ENCODE peak calls at places on chromosomes 16 and 17, in four cellular contexts. One of them, this sample, is unnamed.

GRCh38 chr17:76273923-76274558 is 8.9 kb downstream of the UBALD2 start:
- DNase-seq in H1: no peak
- DNase-seq in GM12878: no peak
- DNase-seq in K562: no peak
- DNase-seq in this sample: no peak

GRCh38 chr17:18257268-18257681 is 1.3 kb downstream of the FLII start:
- DNase-seq in K562: no peak
- DNase-seq in GM12878: no peak
- DNase-seq in H1: no peak
- DNase-seq in this sample: peak; percentile 26

GRCh38 chr16:66412182-66412581 is 14.9 kb upstream of the BEAN1 start:
- DNase-seq in K562: no peak
- DNase-seq in H1: no peak
- DNase-seq in GM12878: no peak
- DNase-seq in this sample: no peak

GRCh38 chr17:77496831-77497577 is 356.2 kb downstream of the SEC14L1 start:
- DNase-seq in H1: no peak
- DNase-seq in GM12878: no peak
- DNase-seq in K562: no peak
- DNase-seq in this sample: no peak

GRCh38 chr17:53628011-53628410 is 194.7 kb upstream of the KIF2B start:
- DNase-seq in K562: no peak
- DNase-seq in H1: no peak
- DNase-seq in GM12878: no peak
- DNase-seq in this sample: no peak

GRCh38 chr17:57861000-57861736 is 11.3 kb upstream of the MRPS23 start:
- DNase-seq in GM12878: no peak
- DNase-seq in K562: peak; percentile 64
- DNase-seq in H1: no peak
- DNase-seq in this sample: peak; percentile 94

GRCh38 chr17:48389903-48390302 is 40.1 kb downstream of the SKAP1 start:
- DNase-seq in GM12878: no peak
- DNase-seq in H1: no peak
- DNase-seq in K562: no peak
- DNase-seq in this sample: no peak

GRCh38 chr16:14957576-14958322 is 17.1 kb upstream of the PDXDC1 start:
- DNase-seq in K562: no peak
- DNase-seq in GM12878: no peak
- DNase-seq in H1: no peak
- DNase-seq in this sample: no peak

GRCh38 chr17:416293-417206 is 63.9 kb upstream of the RPH3AL start:
- DNase-seq in H1: no peak
- DNase-seq in GM12878: peak; percentile 85
- DNase-seq in K562: no peak
- DNase-seq in this sample: no peak

GRCh38 chr17:7862692-7863437 is 5.1 kb downstream of the CYB5D1 start:
- DNase-seq in GM12878: no peak
- DNase-seq in H1: no peak
- DNase-seq in K562: peak; percentile 30
- DNase-seq in this sample: peak; percentile 91

GRCh38 chr17:74253036-74253435 is 21.0 kb upstream of the DNAI2 start:
- DNase-seq in GM12878: no peak
- DNase-seq in K562: no peak
- DNase-seq in H1: no peak
- DNase-seq in this sample: no peak

GRCh38 chr17:28957277-28957991 is 6.1 kb upstream of the PHF12 start:
- DNase-seq in GM12878: no peak
- DNase-seq in K562: no peak
- DNase-seq in H1: no peak
- DNase-seq in this sample: no peak

GRCh38 chr16:75648265-75649076 is 898 bp downstream of the TERF2IP start:
- DNase-seq in GM12878: no peak
- DNase-seq in K562: peak; percentile 76
- DNase-seq in H1: no peak
- DNase-seq in this sample: peak; percentile 63

GRCh38 chr16:11258553-11259287 is 2.7 kb upstream of the SOCS1 start:
- DNase-seq in GM12878: peak; percentile 68
- DNase-seq in H1: no peak
- DNase-seq in K562: no peak
- DNase-seq in this sample: peak; percentile 65

GRCh38 chr17:79748296-79749099 is 17.8 kb downstream of the ENPP7 start:
- DNase-seq in H1: no peak
- DNase-seq in GM12878: no peak
- DNase-seq in K562: no peak
- DNase-seq in this sample: no peak
- H3K27me3 ChIP-seq in H1: peaks cover 42% of the 10 kb centered on the region
- H3K27me3 ChIP-seq in GM12878: peaks cover 4% of the 10 kb centered on the region
- H3K27me3 ChIP-seq in K562: no peaks in the 10 kb centered on the region
- H3K27me3 ChIP-seq in this sample: peaks cover 9% of the 10 kb centered on the region

GRCh38 chr16:28494141-28494851 is at the start of gene APOBR:
- DNase-seq in H1: no peak
- DNase-seq in K562: peak; percentile 71
- DNase-seq in GM12878: peak; percentile 83
- DNase-seq in this sample: no peak
- TF ChIP-seq USF2 in H1: no peak
- TF ChIP-seq USF2 in K562: no peak
- TF ChIP-seq USF2 in GM12878: no peak
- TF ChIP-seq USF2 in this sample: no peak

DNA sequence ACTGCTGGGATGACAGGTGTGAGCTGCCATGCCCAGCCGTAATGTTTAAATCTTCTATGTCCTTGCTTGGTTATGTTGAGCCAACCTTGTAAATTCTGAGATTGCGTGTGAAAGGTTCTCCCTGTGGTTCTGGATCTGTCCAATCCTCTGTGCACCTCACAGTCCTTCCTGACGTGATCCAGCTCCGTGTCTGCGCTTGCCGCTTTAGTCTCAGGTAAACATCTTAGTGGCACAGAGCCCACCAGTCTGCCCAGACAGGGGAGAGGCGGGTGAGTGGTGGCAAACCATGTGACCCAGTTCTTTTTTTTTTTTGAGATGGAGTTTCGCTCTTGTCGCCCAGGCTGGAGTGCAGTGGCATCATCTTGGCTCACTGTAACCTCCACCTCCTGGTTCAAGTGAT is 13.9 kb downstream of the SLC25A10 start:
- DNase-seq in K562: no peak
- DNase-seq in H1: no peak
- DNase-seq in GM12878: no peak
- DNase-seq in this sample: no peak
- TF ChIP-seq SP1 in K562: no peak
- TF ChIP-seq SP1 in H1: no peak
- TF ChIP-seq SP1 in GM12878: no peak
- TF ChIP-seq SP1 in this sample: no peak

DNA sequence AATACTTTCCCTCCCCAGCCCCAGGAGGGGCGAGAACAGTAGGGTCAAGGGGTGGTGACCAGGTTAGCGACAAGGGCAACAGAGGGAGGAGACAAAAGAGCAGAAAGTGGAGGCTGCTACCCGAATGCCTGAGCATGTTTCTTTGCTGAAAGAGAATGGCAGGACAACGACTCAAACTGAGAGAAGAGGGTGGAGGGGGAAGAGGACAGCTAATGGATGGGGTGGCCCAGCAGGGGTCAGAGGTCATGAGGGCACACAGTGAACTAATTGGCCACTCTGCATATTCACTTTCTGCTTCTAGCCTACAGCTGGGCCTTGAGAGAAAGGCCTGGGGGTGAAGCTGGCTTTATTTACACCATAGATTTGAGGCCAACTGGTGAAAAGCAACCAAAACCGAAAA is 19.1 kb upstream of the DDX52 start:
- DNase-seq in GM12878: no peak
- DNase-seq in K562: no peak
- DNase-seq in H1: no peak
- DNase-seq in this sample: no peak
- H3K27me3 ChIP-seq in GM12878: no peaks in the 10 kb centered on the region
- H3K27me3 ChIP-seq in K562: peaks cover 17% of the 10 kb centered on the region
- H3K27me3 ChIP-seq in H1: no peaks in the 10 kb centered on the region
- H3K27me3 ChIP-seq in this sample: no peaks in the 10 kb centered on the region

DNA sequence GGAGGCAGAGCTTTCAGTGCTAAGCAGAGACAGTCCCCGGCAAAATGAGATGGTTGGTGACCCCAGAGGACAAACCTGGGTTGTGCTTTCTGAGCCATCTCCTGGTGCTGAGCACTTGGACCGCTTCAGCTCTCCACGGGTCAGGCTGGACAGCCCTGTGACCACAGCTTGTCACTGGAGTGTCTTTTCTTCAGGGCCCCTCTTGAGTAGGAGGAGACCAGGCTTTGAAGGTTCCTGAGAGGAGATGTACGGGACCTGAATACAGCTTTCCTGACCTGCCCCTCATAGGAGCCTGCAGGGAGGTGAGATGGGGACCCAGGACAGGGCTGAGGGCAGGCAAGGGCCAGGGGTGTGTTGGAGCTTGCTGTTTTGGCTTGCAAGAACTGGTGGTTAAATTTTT is 17.8 kb upstream of the ADGRG1 start:
- DNase-seq in K562: no peak
- DNase-seq in H1: no peak
- DNase-seq in GM12878: no peak
- DNase-seq in this sample: no peak
- TF ChIP-seq USF2 in K562: no peak
- TF ChIP-seq USF2 in H1: no peak
- TF ChIP-seq USF2 in GM12878: no peak
- TF ChIP-seq USF2 in this sample: no peak

DNA sequence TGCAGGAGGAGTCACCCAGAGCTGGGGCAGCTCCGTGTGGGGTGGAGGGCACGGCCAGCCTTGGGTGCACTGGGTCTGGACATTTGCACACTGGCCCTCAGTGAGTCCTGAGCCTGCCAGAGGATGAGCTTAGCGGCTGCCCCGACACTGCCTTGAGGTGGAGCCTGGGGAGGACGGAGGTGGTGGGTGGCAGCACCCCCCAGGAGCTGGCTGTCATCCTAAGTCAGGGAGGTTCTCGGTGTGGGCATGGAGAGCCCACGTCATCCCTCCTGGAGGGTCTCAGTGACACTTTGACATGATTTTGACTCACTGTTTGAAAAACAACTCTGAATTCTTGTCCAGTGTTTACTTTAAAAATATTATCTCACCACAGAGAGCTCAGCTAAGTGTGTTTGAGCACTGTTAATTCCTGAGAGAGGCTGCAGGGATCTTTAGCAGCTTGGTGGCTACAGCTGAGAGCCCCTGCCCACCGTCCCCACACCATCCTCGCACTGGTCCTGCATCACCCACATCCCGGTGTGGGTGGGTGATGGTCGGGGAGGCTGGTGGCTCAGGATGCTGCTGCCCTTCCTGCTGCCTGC is 63.1 kb downstream of the BANP start:
- DNase-seq in H1: no peak
- DNase-seq in GM12878: no peak
- DNase-seq in K562: no peak
- DNase-seq in this sample: peak; percentile 20
- TF ChIP-seq SP1 in H1: no peak
- TF ChIP-seq SP1 in GM12878: no peak
- TF ChIP-seq SP1 in K562: no peak
- TF ChIP-seq SP1 in this sample: no peak

This sample was measured in HepG2.